ENCODE peak calls at places on chromosomes 2 and 18, in nine cellular contexts. Y is CD8-positive, alpha-beta T cell; W is H1; B is uterus; E is CD4-positive, CD25-positive, alpha-beta regulatory T cell; K is IMR-90; P is right cardiac atrium; G is adrenal gland; F is lower lobe of right lung. C is an unnamed sample. For H3K4me1 and H3K9me3, the result is how much of the 10 kb centered on the place peaks cover.

GRCh38 chr2:44335806-44336538 is 25.3 kb downstream of the PREPL start:
- DNase-seq in G (no peak), K (peak), Y (no peak), F (no peak), E (no peak), P (no peak), W (no peak), B (no peak), C (no peak)

GRCh38 chr2:168462543-168463045 is 6.5 kb downstream of the CERS6 start:
- DNase-seq in Y (no peak), G (no peak), P (no peak), B (no peak), K (no peak), F (no peak), W (no peak), E (no peak), C (no peak)

GRCh38 chr2:807300-807699 is 130.1 kb upstream of the TMEM18 start:
- DNase-seq in W (no peak), G (no peak), E (no peak), P (no peak), Y (no peak), F (no peak), B (no peak), K (no peak), C (no peak)

GRCh38 chr2:23611839-23612238 is 226.9 kb downstream of the KLHL29 start:
- DNase-seq in B (no peak), E (no peak), Y (no peak), F (no peak), W (no peak), P (no peak), K (no peak), G (no peak), C (no peak)

GRCh38 chr18:22211660-22212059 is 42.3 kb downstream of the GATA6 start:
- DNase-seq in W (no peak), Y (no peak), G (peak), K (no peak), P (no peak), B (no peak), E (no peak), F (no peak), C (peak)

GRCh38 chr2:99403524-99403923 is 66.3 kb downstream of the EIF5B start:
- DNase-seq in W (peak), F (no peak), Y (no peak), E (peak), G (no peak), K (no peak), P (no peak), B (no peak), C (no peak)

GRCh38 chr2:12587729-12588522 is 128.8 kb upstream of the TRIB2 start:
- DNase-seq in W (no peak), P (no peak), E (peak), K (peak), G (peak), B (peak), F (no peak), Y (no peak), C (no peak)

GRCh38 chr2:112073875-112074274 is 18.8 kb downstream of the TMEM87B start:
- DNase-seq in E (no peak), Y (no peak), G (no peak), W (no peak), P (no peak), K (peak), B (no peak), F (no peak), C (no peak)

GRCh38 chr2:28713582-28714292 is 37.9 kb upstream of the PPP1CB start:
- DNase-seq in F (no peak), B (no peak), Y (no peak), W (no peak), K (peak), P (no peak), G (no peak), E (no peak), C (no peak)

GRCh38 chr2:104897515-104898184 is 43.7 kb downstream of the POU3F3 start:
- DNase-seq in E (no peak), F (no peak), G (no peak), K (peak), P (no peak), W (no peak), B (no peak), Y (no peak), C (no peak)

GRCh38 chr18:54351186-54351585 is 6.5 kb downstream of the STARD6 start:
- DNase-seq in G (no peak), K (no peak), Y (no peak), B (no peak), P (no peak), E (no peak), F (no peak), W (no peak), C (no peak)

GRCh38 chr2:212021947-212022346 is 516.7 kb downstream of the ERBB4 start:
- DNase-seq in K (peak), B (no peak), F (no peak), E (no peak), G (no peak), W (no peak), P (no peak), Y (no peak), C (no peak)

GRCh38 chr2:18479901-18480369 is 80.5 kb downstream of the RDH14 start:
- DNase-seq in K (no peak), B (peak), G (no peak), W (no peak), P (peak), E (no peak), F (no peak), Y (no peak), C (no peak)

DNA sequence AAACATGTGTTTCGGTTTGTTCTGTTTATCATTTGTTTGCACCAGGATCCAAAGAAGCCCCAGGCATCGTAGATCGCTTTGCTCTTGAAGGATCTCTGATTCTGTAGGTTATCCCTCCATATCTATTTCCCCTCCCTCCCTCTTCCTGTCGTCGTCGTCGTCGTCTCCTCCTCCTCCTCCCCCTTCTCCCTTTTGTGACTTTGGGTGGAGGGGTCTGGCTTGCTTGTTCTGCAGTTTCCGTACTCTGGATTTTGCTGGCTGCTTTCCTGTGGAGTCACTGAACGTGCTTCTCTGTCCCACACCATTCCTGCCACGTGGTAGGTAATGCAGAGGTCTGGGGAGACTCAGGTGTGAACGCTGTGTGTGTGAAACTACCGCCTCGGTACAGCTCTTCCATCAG is 225.0 kb downstream of the LDLRAD4 start:
- DNase-seq in Y (no peak), G (no peak), B (no peak), W (no peak), P (no peak), E (no peak), K (no peak), F (no peak), C (no peak)
- H3K4me1 ChIP-seq in Y (under half), G (under half), B (under half), W (under half), P (under half), E (under half), K (under half), F (under half), C (under half)

GRCh38 chr2:218329826-218330651 is 26.6 kb upstream of the CATIP start:
- DNase-seq in F (peak), K (no peak), P (no peak), W (no peak), E (no peak), G (no peak), Y (no peak), B (no peak), C (no peak)

GRCh38 chr2:218332920-218333645 is 23.6 kb upstream of the CATIP start:
- DNase-seq in K (no peak), E (no peak), P (no peak), B (no peak), G (peak), F (no peak), Y (no peak), W (no peak), C (peak)

GRCh38 chr2:218334531-218334930 is 22.1 kb upstream of the CATIP start:
- DNase-seq in P (no peak), B (no peak), G (no peak), K (no peak), E (no peak), Y (no peak), W (no peak), F (no peak), C (no peak)

GRCh38 chr2:218329027-218329825 is 27.4 kb upstream of the CATIP start:
- DNase-seq in Y (no peak), B (no peak), W (no peak), P (peak), F (peak), K (no peak), G (no peak), E (no peak), C (no peak)

DNA sequence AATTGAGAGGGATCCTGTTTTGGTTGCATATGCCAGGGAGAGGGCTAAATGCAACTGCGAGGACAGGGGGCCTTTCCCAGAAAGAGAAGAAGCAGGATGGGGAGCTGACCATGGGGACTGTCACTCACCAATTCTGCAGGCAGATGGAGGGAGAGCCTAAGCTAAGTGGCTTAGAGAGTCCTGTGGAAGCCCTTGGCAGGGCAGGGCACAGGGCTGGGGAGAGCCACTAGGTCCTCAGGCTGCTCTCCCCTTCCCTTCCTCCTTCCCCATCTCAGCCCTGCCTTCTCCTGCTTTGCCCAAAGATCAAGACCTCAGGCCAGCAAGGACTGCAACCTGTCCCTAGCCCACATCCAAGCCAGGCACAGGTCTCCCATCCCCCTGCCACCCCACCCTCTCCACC is 24.4 kb upstream of the CATIP start:
- DNase-seq in B (no peak), W (no peak), G (no peak), E (no peak), Y (no peak), F (no peak), P (no peak), K (no peak), C (no peak)
- H3K27ac ChIP-seq in B (no peak), W (no peak), G (peak), E (no peak), Y (no peak), F (peak), P (peak), K (no peak), C (no peak)

DNA sequence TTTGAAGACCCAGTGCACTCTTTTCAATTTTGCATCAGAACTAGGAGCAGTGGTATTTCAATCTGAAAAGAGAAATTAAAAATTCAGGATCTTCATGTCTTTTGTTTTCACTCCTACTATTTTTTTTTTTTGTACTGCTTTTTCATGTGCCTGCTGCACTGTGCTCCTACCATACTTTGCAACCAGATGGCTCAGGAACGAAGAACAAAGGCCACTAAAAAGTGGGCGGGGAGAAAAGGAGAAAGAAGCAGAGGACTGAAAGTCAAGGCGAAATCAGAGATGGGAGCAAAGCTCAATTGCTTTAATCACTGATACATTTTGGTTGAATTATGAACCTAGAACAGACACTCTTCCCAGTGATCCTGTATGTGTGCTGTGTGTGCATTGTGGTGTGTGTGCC is 495.9 kb upstream of the TCF4 start:
- DNase-seq in Y (no peak), G (no peak), W (no peak), F (no peak), K (peak), B (no peak), E (no peak), P (no peak), C (no peak)
- H3K9me3 ChIP-seq in Y (under half), G (under half), W (under half), F (under half), K (under half), B (under half), E (under half), P (under half), C (under half)

DNA sequence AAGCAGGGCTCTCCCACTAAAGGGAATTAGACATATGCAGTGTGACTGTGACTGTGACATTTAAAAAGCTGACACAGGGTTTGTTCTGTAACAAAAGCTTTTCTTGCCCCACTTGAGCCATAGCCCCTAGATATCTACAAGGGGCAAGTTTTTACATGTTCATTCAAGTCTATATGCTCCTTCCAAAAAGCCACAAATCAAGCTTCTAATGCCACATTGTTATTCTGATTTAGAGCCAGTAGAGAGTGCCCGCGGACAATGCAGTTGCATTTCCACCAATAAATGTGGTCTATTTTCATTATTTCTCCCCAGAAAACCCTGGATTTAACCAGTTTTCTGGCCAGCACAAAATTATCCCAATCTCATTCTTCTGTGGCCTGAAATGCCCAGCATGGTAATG is 9.9 kb downstream of the ARHGAP25 start:
- DNase-seq in F (no peak), K (no peak), B (no peak), E (no peak), Y (no peak), G (no peak), P (no peak), W (no peak), C (no peak)
- H3K4me1 ChIP-seq in F (half or more), K (under half), B (under half), E (half or more), Y (half or more), G (under half), P (under half), W (under half), C (under half)

DNA sequence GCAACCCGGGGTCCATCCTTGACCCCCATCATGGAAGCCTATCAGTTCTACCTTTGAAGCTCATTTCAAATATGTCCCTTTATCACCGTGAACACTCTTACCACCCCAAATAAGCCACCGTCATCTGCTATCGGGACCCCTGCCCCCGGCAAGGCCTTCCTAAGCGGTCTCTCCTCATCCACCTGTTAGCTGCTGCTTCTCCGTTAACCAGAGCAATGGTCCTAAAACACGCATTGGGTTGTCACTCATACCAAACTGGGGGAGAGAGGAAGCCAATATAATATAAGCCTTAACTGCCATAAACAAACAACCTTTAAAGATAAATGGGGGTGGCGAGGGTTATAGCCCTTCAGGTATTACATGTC is 680 bp downstream of the ASNSD1 start:
- DNase-seq in B (no peak), G (no peak), K (no peak), W (no peak), Y (no peak), F (no peak), P (no peak), E (peak), C (no peak)
- H3K27ac ChIP-seq in B (peak), G (no peak), K (peak), W (no peak), Y (peak), F (peak), P (no peak), E (peak), C (no peak)

GRCh38 chr2:103484906-103485305 is 723.1 kb downstream of the TMEM182 start:
- DNase-seq in K (no peak), W (no peak), P (no peak), E (no peak), G (no peak), B (no peak), Y (no peak), F (no peak), C (no peak)
- H3K9me3 ChIP-seq in K (under half), W (under half), P (under half), E (under half), G (under half), B (under half), Y (under half), F (under half), C (under half)

GRCh38 chr2:68721482-68722071 is 13.0 kb upstream of the ARHGAP25 start:
- DNase-seq in K (no peak), F (no peak), W (no peak), Y (peak), G (no peak), P (no peak), E (peak), B (no peak), C (no peak)
- H3K4me1 ChIP-seq in K (under half), F (under half), W (under half), Y (half or more), G (under half), P (under half), E (half or more), B (under half), C (under half)

C was measured in pancreas.